ENCODE peak calls at places on chromosome 2, in five cellular contexts. U is suprapubic skin, G is left ventricle myocardium inferior, B is astrocyte, N is uterus. H is an unnamed sample.
A peak's percentile ranks its signal among the peaks of the same experiment; 100 is the strongest.

GRCh38 chr2:201235865-201236811 is 24.2 kb upstream of the CASP8 start:
- DNase-seq in N (peak; percentile 44), B (peak; percentile 56), U (no peak), G (peak; percentile 45), H (peak; percentile 55)

GRCh38 chr2:60311524-60311923 is 241.9 kb downstream of the BCL11A start:
- DNase-seq in B (no peak), N (no peak), G (no peak), U (no peak), H (no peak)

GRCh38 chr2:73418343-73418742 is 32.7 kb downstream of the ALMS1 start:
- DNase-seq in G (peak; percentile 76), U (peak; percentile 85), B (peak; percentile 90), N (peak; percentile 82), H (no peak)

GRCh38 chr2:240302933-240303332 is 132.5 kb upstream of the GPC1 start:
- DNase-seq in U (peak; percentile 31), B (no peak), G (no peak), N (no peak), H (no peak)

GRCh38 chr2:18991177-18992168 is 366.9 kb downstream of the OSR1 start:
- DNase-seq in U (peak; percentile 76), G (peak; percentile 31), B (peak; percentile 90), N (peak; percentile 23), H (peak; percentile 44)

GRCh38 chr2:24304098-24304497 is 56.2 kb downstream of the ITSN2 start:
- DNase-seq in N (peak; percentile 81), U (no peak), G (peak; percentile 77), B (peak; percentile 76), H (no peak)

GRCh38 chr2:45928946-45929345 is 277.5 kb downstream of the PRKCE start:
- DNase-seq in G (peak; percentile 25), B (no peak), N (no peak), U (no peak), H (no peak)

GRCh38 chr2:219104107-219105050 is 43.7 kb upstream of the IHH start:
- DNase-seq in U (no peak), N (no peak), G (no peak), B (peak; percentile 3), H (peak; percentile 22)

GRCh38 chr2:150752229-150752628 is 264.8 kb upstream of the RND3 start:
- DNase-seq in N (no peak), B (no peak), U (no peak), G (no peak), H (no peak)

GRCh38 chr2:195406886-195407603 is 250.0 kb upstream of the SLC39A10 start:
- DNase-seq in B (peak; percentile 39), U (no peak), G (no peak), N (no peak), H (peak; percentile 31)

GRCh38 chr2:114294814-114295213 is 147.6 kb upstream of the DPP10 start:
- DNase-seq in U (no peak), G (no peak), N (no peak), B (no peak), H (no peak)

GRCh38 chr2:73821227-73821626 is 7.5 kb upstream of the STAMBP start:
- DNase-seq in U (no peak), B (no peak), N (no peak), G (no peak), H (no peak)

GRCh38 chr2:141015339-141016047 is 1115.3 kb downstream of the LRP1B start:
- DNase-seq in N (no peak), G (peak; percentile 27), B (peak; percentile 35), U (no peak), H (no peak)

GRCh38 chr2:226934546-226935243 is 98.8 kb downstream of the RHBDD1 start:
- DNase-seq in G (no peak), N (no peak), U (no peak), B (peak; percentile 24), H (no peak)
- H3K4me1 ChIP-seq in G (no peaks in the 10 kb centered on the region), N (no peaks in the 10 kb centered on the region), U (no peaks in the 10 kb centered on the region), B (no peaks in the 10 kb centered on the region), H (no peaks in the 10 kb centered on the region)

GRCh38 chr2:67329951-67330350 is 67.2 kb upstream of the ETAA1 start:
- DNase-seq in U (no peak), N (no peak), B (no peak), G (no peak), H (no peak)

DNA sequence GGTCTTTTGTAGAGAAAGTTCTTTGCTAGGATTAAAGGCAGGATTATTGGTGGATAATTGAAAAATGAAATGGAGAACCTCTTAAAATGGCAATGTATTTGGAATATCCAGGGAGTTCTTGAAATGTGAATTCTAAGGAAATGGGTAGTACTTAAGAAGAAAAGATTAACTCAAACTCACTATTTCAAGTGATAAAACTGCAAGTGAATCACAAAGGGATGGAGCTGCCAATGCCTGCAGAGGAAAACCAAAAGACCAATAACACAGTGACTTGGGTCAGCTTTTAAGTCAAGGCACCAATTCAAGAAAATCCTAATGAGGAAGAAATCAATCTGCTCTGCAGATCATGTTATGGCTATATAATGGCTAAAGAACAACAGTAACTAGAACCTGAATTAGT is 67.6 kb upstream of the ETAA1 start:
- DNase-seq in U (no peak), G (no peak), N (no peak), B (no peak), H (no peak)
- H3K4me3 ChIP-seq in U (no peak overlapping the region), G (no peak overlapping the region), N (no peak overlapping the region), B (no peak overlapping the region), H (no peak overlapping the region)

GRCh38 chr2:127577208-127577475 is 41.7 kb downstream of the MYO7B start:
- DNase-seq in N (no peak), B (no peak), G (no peak), U (no peak), H (no peak)
- H3K4me1 ChIP-seq in N (no peaks in the 10 kb centered on the region), B (peaks cover 6% of the 10 kb centered on the region), G (peaks cover 16% of the 10 kb centered on the region), U (peaks cover 10% of the 10 kb centered on the region), H (no peaks in the 10 kb centered on the region)

DNA sequence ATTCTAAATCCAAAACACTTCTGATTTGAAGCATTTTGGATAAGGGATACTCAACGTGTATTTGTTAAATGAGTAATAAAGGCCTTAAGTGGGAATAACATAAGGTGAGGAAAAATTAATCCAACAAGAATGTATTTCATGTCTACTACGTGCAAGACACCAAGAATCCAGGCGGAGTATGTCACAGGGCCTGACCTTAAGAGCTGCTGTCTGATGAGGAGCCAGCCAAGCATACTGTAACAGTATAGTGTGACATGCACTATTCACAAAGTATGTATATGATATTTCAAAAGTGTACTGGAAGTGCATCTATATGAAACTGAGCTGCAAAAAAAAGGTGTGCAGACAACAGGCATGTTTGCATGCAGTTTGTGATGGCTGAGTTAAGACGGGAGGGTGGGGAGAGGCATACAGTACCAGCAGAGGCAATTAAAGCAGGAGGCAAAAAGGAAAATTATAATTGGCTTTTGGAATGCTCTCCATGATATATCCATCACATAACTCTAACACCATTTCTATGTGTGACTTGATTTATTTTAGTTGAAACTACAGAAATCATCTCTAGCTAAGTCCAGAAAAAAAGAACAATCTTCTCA is 18.2 kb downstream of the IWS1 start:
- DNase-seq in G (no peak), B (no peak), N (no peak), U (no peak), H (no peak)
- H3K4me3 ChIP-seq in G (peak overlapping the region; percentile 1), B (no peak overlapping the region), N (no peak overlapping the region), U (no peak overlapping the region), H (no peak overlapping the region)

GRCh38 chr2:217975626-217976025 is 27.2 kb downstream of the TNS1 start:
- DNase-seq in U (peak; percentile 59), G (no peak), N (peak; percentile 11), B (no peak), H (no peak)

GRCh38 chr2:217972490-217972889 is 30.3 kb downstream of the TNS1 start:
- DNase-seq in G (no peak), U (peak; percentile 50), B (no peak), N (peak; percentile 32), H (no peak)

GRCh38 chr2:217973008-217973787 is 29.6 kb downstream of the TNS1 start:
- DNase-seq in N (peak; percentile 14), U (peak; percentile 54), B (no peak), G (no peak), H (no peak)

GRCh38 chr2:217976301-217976700 is 26.5 kb downstream of the TNS1 start:
- DNase-seq in N (peak; percentile 9), B (no peak), U (peak; percentile 37), G (no peak), H (no peak)

GRCh38 chr2:217974389-217975005 is 28.3 kb downstream of the TNS1 start:
- DNase-seq in N (no peak), B (no peak), U (peak; percentile 64), G (no peak), H (no peak)
- H3K4me1 ChIP-seq in N (peaks cover 11% of the 10 kb centered on the region), B (peaks cover 8% of the 10 kb centered on the region), U (peaks cover 37% of the 10 kb centered on the region), G (peaks cover 78% of the 10 kb centered on the region), H (peaks cover 8% of the 10 kb centered on the region)

GRCh38 chr2:165794520-165794882 is 454 bp upstream of the GALNT3 start:
- DNase-seq in N (peak; percentile 14), U (no peak), G (peak; percentile 17), B (peak; percentile 32), H (peak; percentile 17)
- H3K4me3 ChIP-seq in N (peak overlapping the region; percentile 4), U (peak overlapping the region; percentile 67), G (peak overlapping the region; percentile 67), B (peak overlapping the region; percentile 59), H (peak overlapping the region; percentile 34)

GRCh38 chr2:1600191-1601063 is 143.9 kb downstream of the PXDN start:
- DNase-seq in B (no peak), N (no peak), U (no peak), G (no peak), H (peak; percentile 68)

GRCh38 chr2:1603059-1603458 is 141.3 kb downstream of the PXDN start:
- DNase-seq in B (no peak), U (no peak), G (no peak), N (no peak), H (no peak)

GRCh38 chr2:1602359-1603010 is 141.8 kb downstream of the PXDN start:
- DNase-seq in G (no peak), N (no peak), B (no peak), U (no peak), H (no peak)

GRCh38 chr2:1601064-1601405 is 143.3 kb downstream of the PXDN start:
- DNase-seq in B (no peak), U (peak; percentile 32), G (no peak), N (no peak), H (no peak)

GRCh38 chr2:1601471-1602358 is 142.6 kb downstream of the PXDN start:
- DNase-seq in U (peak; percentile 40), B (no peak), G (peak; percentile 51), N (no peak), H (peak; percentile 34)
- H3K4me1 ChIP-seq in U (peaks cover 21% of the 10 kb centered on the region), B (peaks cover 18% of the 10 kb centered on the region), G (peaks cover 50% of the 10 kb centered on the region), N (no peaks in the 10 kb centered on the region), H (peaks cover 50% of the 10 kb centered on the region)

DNA sequence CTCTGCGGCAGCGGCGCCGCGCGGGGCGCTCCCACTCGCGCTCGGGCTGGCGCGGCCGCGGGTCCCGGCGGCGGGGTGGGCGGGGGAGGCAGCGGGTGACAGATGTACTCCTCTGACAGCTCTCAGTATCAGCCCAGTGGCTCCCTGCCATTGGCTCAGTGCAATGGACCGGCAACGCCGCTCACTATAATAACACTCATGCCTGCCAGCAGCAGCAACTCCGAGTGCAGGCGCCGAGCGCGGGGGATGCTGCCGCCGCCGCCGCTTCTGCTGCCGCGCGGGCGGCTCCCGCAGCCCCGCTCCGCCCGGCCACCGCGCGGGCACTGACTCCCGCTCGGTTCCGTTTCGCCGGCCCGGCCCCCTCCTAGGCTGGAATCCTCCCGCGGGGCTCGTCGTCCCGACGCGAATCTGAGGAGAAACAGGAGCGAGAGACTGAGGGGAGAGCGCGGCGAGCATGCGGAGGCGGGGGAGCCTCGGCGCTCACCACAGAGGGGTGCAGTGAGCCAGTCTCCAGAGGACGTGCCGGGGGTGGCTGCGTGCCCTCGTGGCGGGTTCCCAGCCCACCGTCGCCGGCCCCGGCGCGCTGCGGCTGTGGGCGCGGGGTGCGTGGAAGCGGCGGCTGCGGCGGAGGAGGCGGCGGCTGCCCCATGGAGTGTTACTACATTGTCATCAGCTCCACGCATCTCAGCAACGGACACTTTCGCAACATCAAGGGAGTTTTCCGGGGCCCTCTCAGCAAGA is at the start of gene ZNF804A:
- DNase-seq in B (peak; percentile 63), G (peak; percentile 47), N (peak; percentile 20), U (peak; percentile 79), H (peak; percentile 63)
- H3K4me3 ChIP-seq in B (peak within 1 kb of the TSS; percentile 83), G (peak within 1 kb of the TSS; percentile 69), N (peak within 1 kb of the TSS; percentile 19), U (peak within 1 kb of the TSS; percentile 77), H (peak within 1 kb of the TSS; percentile 85)

H was measured in SJSA1.